ENCODE peak calls at places on chromosomes 3 and 15, in five cellular contexts. X is HCT116, S is transverse colon, D is breast epithelium, V is K562. C is an unnamed sample.

GRCh38 chr3:66938338-66938963 is 59.7 kb upstream of the KBTBD8 start:
- DNase-seq in X (peak; percentile 44), S (peak; percentile 19), D (no peak), V (peak; percentile 25), C (no peak)

GRCh38 chr3:170421147-170421641 is 2.5 kb downstream of the CLDN11 start:
- DNase-seq in X (no peak), S (no peak), D (peak; percentile 73), V (no peak), C (peak; percentile 69)

GRCh38 chr3:76040946-76041345 is 255.6 kb upstream of the ZNF717 start:
- DNase-seq in X (no peak), S (no peak), D (no peak), V (no peak), C (no peak)

GRCh38 chr3:42066516-42067181 is 24.5 kb upstream of the TRAK1 start:
- DNase-seq in X (no peak), S (no peak), D (no peak), V (no peak), C (peak; percentile 50)

GRCh38 chr3:139532996-139533395 is 6.5 kb downstream of the RBP1 start:
- DNase-seq in X (no peak), S (no peak), D (no peak), V (no peak), C (no peak)

GRCh38 chr3:49238274-49239127 is 38.5 kb downstream of the C3orf62 start:
- DNase-seq in X (no peak), S (peak; percentile 33), D (no peak), V (peak; percentile 59), C (no peak)

GRCh38 chr3:155890671-155891190 is 20.3 kb downstream of the GMPS start:
- DNase-seq in X (no peak), S (no peak), D (no peak), V (peak; percentile 77), C (no peak)

GRCh38 chr3:70822777-70823176 is 510.3 kb upstream of the MDFIC2 start:
- DNase-seq in X (no peak), S (no peak), D (no peak), V (no peak), C (no peak)

GRCh38 chr3:38646630-38647029 is 2.9 kb downstream of the SCN5A start:
- DNase-seq in X (no peak), S (no peak), D (no peak), V (peak; percentile 60), C (no peak)

GRCh38 chr15:66496951-66497501 is 536 bp downstream of the SNAPC5 start:
- DNase-seq in X (no peak), S (peak; percentile 11), D (no peak), V (peak; percentile 39), C (no peak)

GRCh38 chr3:132189601-132190000 is 127.6 kb upstream of the ACP3 start:
- DNase-seq in X (no peak), S (no peak), D (no peak), V (no peak), C (no peak)

GRCh38 chr15:77709135-77709886 is 76.6 kb upstream of the LINGO1 start:
- DNase-seq in X (no peak), S (no peak), D (no peak), V (peak; percentile 38), C (no peak)

GRCh38 chr3:25094932-25095690 is 333.0 kb upstream of the RARB start:
- DNase-seq in X (no peak), S (no peak), D (no peak), V (no peak), C (no peak)

GRCh38 chr3:42961633-42962032 is 17.5 kb upstream of the GASK1A start:
- DNase-seq in X (peak; percentile 41), S (peak; percentile 37), D (no peak), V (peak; percentile 35), C (no peak)

GRCh38 chr15:51576451-51576850 is 46.1 kb downstream of the DMXL2 start:
- DNase-seq in X (no peak), S (no peak), D (no peak), V (no peak), C (no peak)

GRCh38 chr3:188834349-188834748 is 337.4 kb upstream of the TPRG1 start:
- DNase-seq in X (peak; percentile 4), S (no peak), D (no peak), V (no peak), C (no peak)

GRCh38 chr3:77599948-77600347 is 560.0 kb downstream of the ROBO2 start:
- DNase-seq in X (no peak), S (no peak), D (no peak), V (no peak), C (no peak)

GRCh38 chr3:120681018-120681417 is 1.0 kb downstream of the HGD start:
- DNase-seq in X (no peak), S (no peak), D (no peak), V (no peak), C (no peak)

GRCh38 chr3:120683671-120684301 is 1.7 kb upstream of the HGD start:
- DNase-seq in X (no peak), S (no peak), D (no peak), V (no peak), C (no peak)

GRCh38 chr3:120681506-120682038 is 467 bp downstream of the HGD start:
- DNase-seq in X (no peak), S (no peak), D (no peak), V (no peak), C (no peak)

GRCh38 chr3:120683213-120683612 is 1.2 kb upstream of the HGD start:
- DNase-seq in X (no peak), S (no peak), D (no peak), V (no peak), C (no peak)

GRCh38 chr3:120682095-120682681 is at the start of gene HGD:
- DNase-seq in X (no peak), S (peak; percentile 70), D (peak; percentile 23), V (no peak), C (no peak)
- TF ChIP-seq POLR2A in X (no peak), S (peak; percentile 74), D (no peak), V (no peak), C (no peak)

GRCh38 chr15:35626531-35626930 is 80.6 kb upstream of the DPH6 start:
- DNase-seq in X (no peak), S (no peak), D (no peak), V (no peak), C (no peak)
- TF ChIP-seq POLR2AphosphoS5 in X (no peak), S (no peak), D (no peak), V (no peak), C (no peak)

GRCh38 chr15:63454812-63455211 is 49.6 kb upstream of the USP3 start:
- DNase-seq in X (no peak), S (no peak), D (no peak), V (no peak), C (no peak)
- H3K4me3 ChIP-seq in X (no peak overlapping the region), S (no peak overlapping the region), D (no peak overlapping the region), V (no peak overlapping the region), C (no peak overlapping the region)

GRCh38 chr3:141754032-141754431 is 9.2 kb upstream of the GRK7 start:
- DNase-seq in X (no peak), S (no peak), D (no peak), V (no peak), C (no peak)

GRCh38 chr3:141753399-141753798 is 9.8 kb upstream of the GRK7 start:
- DNase-seq in X (no peak), S (no peak), D (no peak), V (no peak), C (no peak)
- TF ChIP-seq POLR2A in X (no peak), S (no peak), D (no peak), V (no peak), C (no peak)

GRCh38 chr3:149552700-149553099 is 78.2 kb downstream of the TM4SF4 start:
- DNase-seq in X (no peak), S (no peak), D (no peak), V (no peak), C (no peak)

GRCh38 chr3:149551500-149551899 is 77.0 kb downstream of the TM4SF4 start:
- DNase-seq in X (no peak), S (no peak), D (no peak), V (no peak), C (no peak)

GRCh38 chr3:149548729-149549065 is 74.2 kb downstream of the TM4SF4 start:
- DNase-seq in X (no peak), S (no peak), D (no peak), V (no peak), C (no peak)

GRCh38 chr3:149547413-149547812 is 72.9 kb downstream of the TM4SF4 start:
- DNase-seq in X (no peak), S (peak; percentile 57), D (peak; percentile 61), V (no peak), C (peak; percentile 82)

DNA sequence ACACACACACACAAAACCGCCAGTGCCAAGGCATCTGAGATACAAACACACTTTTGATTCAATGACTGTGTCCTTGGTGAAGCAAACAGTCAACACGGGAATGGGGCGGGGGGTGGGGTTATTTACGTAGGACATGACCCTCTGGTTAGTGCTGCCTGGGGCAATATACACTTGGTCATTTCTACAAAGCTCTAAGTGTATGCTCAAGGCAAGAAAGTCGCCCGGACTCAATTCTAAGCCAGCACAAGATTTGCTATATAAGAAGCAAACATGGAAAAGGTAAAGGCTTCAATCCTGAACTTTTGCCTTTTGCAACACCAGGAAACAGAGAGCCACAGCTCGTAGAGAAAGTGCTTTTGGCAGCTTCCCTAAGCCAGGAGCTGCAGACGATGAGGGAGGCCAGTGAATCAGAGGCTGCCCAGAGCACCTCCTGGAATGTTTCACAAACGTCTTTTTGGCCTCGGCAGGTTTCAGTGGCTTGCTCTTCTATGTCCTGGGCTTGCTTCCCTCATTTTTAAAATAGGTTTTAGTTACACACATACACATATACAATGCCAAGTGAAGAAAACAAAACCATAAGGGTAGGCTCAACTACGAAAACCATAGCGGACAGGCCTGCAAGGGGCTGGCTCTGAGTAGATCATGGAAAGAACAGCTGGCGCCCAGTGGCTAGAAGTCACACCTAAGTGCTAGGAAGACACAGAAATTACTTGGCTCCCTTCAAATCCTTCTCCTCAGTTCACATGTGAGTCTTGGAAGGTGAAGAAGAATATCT is 73.6 kb downstream of the TM4SF4 start:
- DNase-seq in X (no peak), S (peak; percentile 51), D (peak; percentile 64), V (no peak), C (no peak)
- TF ChIP-seq POLR2AphosphoS5 in X (no peak), S (peak; percentile 82), D (peak; percentile 60), V (no peak), C (no peak)

DNA sequence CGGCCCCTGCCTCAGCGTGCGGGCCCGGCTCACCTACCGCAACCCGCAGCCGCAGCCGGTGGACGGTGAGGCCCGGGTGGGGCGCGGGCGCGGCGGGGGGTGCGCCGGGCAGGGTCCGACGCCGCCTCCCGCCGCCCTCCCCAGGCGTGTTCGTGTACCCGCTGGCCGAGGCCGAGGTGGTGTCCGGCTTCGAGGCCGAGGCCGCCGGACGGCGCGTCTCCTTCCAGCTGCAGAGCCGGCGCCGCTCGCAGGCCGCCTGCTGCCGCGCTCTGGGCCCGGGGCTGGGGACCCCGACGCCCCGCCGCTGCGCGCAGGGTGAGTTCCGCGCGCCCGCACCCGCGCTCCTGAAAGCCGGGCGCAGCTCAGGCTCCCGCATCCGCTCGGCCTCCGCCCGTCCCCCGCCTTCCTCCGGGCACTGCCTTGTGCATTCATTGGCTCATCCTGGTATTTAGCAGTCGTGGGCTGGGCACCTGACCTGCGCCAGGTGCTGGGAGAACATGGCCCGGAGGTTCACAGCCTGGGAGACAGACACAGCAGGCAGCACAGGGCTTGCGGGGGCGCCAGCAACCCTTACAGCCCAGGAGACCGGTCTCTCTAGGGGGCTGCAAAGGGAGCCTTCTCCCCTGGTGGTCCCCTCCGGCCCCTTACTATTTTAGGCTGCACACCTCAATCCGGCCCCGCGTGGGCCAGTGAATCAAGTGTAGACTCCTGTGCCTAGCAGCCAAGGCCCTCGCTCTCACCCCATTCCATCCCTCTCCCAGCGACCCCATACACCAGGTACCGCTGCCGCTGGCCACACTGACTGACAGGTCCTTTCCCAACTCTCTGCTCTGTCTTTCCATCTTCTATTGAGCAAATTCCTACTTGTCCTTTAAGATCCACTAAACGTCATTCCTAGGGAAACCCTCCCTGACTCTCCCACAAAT is 1.5 kb downstream of the VWA5B2 start:
- DNase-seq in X (no peak), S (peak; percentile 33), D (peak; percentile 46), V (no peak), C (no peak)
- H3K4me3 ChIP-seq in X (no peak overlapping the region), S (peak overlapping the region; percentile 54), D (peak overlapping the region; percentile 41), V (no peak overlapping the region), C (peak overlapping the region; percentile 53)